ENCODE peak calls at places on chromosomes 1 and 21, in eight cellular contexts. D is kidney; X is spleen; F is CD8-positive, alpha-beta T cell; T is stomach; L is activated CD8-positive, alpha-beta T cell treated with anti-CD3 and anti-CD28 coated beads for 36 hours; I is omental fat pad; A is tibial nerve. H is an unnamed sample.

GRCh38 chr1:202656951-202657646 is 53.2 kb downstream of the SYT2 start:
- DNase-seq in D (no peak), X (no peak), F (no peak), T (no peak), L (peak; percentile 11), I (no peak), A (no peak), H (no peak)

GRCh38 chr1:30942326-30942978 is 33.9 kb upstream of the SDC3 start:
- DNase-seq in D (no peak), X (no peak), F (no peak), T (no peak), L (no peak), I (no peak), A (no peak), H (no peak)

GRCh38 chr1:8333246-8333987 is 15.5 kb downstream of the SLC45A1 start:
- DNase-seq in D (peak; percentile 35), X (no peak), F (no peak), T (no peak), L (no peak), I (no peak), A (no peak), H (no peak)

GRCh38 chr1:66527688-66528087 is 6.3 kb upstream of the SGIP1 start:
- DNase-seq in D (no peak), X (no peak), F (no peak), T (no peak), L (no peak), I (no peak), A (no peak), H (no peak)

GRCh38 chr21:38448619-38449186 is 49.6 kb downstream of the ERG start:
- DNase-seq in D (no peak), X (no peak), F (no peak), T (no peak), L (no peak), I (no peak), A (no peak), H (no peak)

GRCh38 chr1:163410073-163410522 is 88.3 kb downstream of the NUF2 start:
- DNase-seq in D (no peak), X (no peak), F (peak; percentile 27), T (peak; percentile 44), L (peak; percentile 54), I (peak; percentile 35), A (no peak), H (no peak)

GRCh38 chr1:245370905-245371581 is 216.3 kb downstream of the KIF26B start:
- DNase-seq in D (peak; percentile 78), X (no peak), F (no peak), T (no peak), L (no peak), I (no peak), A (no peak), H (no peak)

GRCh38 chr1:52111492-52111891 is 30.4 kb upstream of the ZFYVE9 start:
- DNase-seq in D (no peak), X (no peak), F (no peak), T (no peak), L (no peak), I (no peak), A (no peak), H (no peak)

GRCh38 chr1:229874609-229875008 is 192.4 kb upstream of the GALNT2 start:
- DNase-seq in D (no peak), X (no peak), F (no peak), T (no peak), L (peak; percentile 24), I (no peak), A (no peak), H (no peak)

GRCh38 chr1:43545686-43546387 is 15.2 kb downstream of the PTPRF start:
- DNase-seq in D (peak; percentile 94), X (no peak), F (no peak), T (peak; percentile 95), L (no peak), I (no peak), A (peak; percentile 69), H (peak; percentile 55)

GRCh38 chr1:174448964-174449363 is 1.2 kb downstream of the GPR52 start:
- DNase-seq in D (no peak), X (no peak), F (no peak), T (no peak), L (no peak), I (no peak), A (no peak), H (no peak)

GRCh38 chr1:183291216-183291762 is 105.2 kb downstream of the LAMC2 start:
- DNase-seq in D (no peak), X (no peak), F (no peak), T (no peak), L (no peak), I (no peak), A (no peak), H (no peak)

GRCh38 chr1:92749024-92749634 is 35.8 kb downstream of the EVI5 start:
- DNase-seq in D (no peak), X (no peak), F (peak; percentile 23), T (peak; percentile 39), L (peak; percentile 51), I (no peak), A (no peak), H (no peak)

GRCh38 chr1:223473576-223474344 is 80.5 kb downstream of the CCDC185 start:
- DNase-seq in D (no peak), X (no peak), F (no peak), T (no peak), L (no peak), I (no peak), A (no peak), H (no peak)

GRCh38 chr1:26408604-26409003 is 2.0 kb upstream of the LIN28A start:
- DNase-seq in D (peak; percentile 87), X (peak; percentile 85), F (peak; percentile 83), T (peak; percentile 68), L (peak; percentile 78), I (peak; percentile 64), A (peak; percentile 47), H (peak; percentile 70)

GRCh38 chr1:101200513-101200912 is 36.3 kb upstream of the S1PR1 start:
- DNase-seq in D (no peak), X (no peak), F (no peak), T (no peak), L (no peak), I (no peak), A (no peak), H (no peak)

GRCh38 chr1:154104433-154105082 is 50.3 kb downstream of the NUP210L start:
- DNase-seq in D (no peak), X (no peak), F (no peak), T (no peak), L (no peak), I (no peak), A (no peak), H (no peak)
- TF ChIP-seq CTCF in D (no peak), X (no peak), F (no peak), T (no peak), L (no peak), I (no peak), A (no peak), H (no peak)

GRCh38 chr21:32392880-32393676 is at the start of gene URB1:
- DNase-seq in D (peak; percentile 98), X (peak; percentile 98), F (peak; percentile 96), T (peak; percentile 93), L (peak; percentile 93), I (peak; percentile 90), A (peak; percentile 86), H (peak; percentile 97)
- TF ChIP-seq CTCF in D (no peak), X (no peak), F (no peak), T (no peak), L (no peak), I (no peak), A (no peak), H (no peak)

DNA sequence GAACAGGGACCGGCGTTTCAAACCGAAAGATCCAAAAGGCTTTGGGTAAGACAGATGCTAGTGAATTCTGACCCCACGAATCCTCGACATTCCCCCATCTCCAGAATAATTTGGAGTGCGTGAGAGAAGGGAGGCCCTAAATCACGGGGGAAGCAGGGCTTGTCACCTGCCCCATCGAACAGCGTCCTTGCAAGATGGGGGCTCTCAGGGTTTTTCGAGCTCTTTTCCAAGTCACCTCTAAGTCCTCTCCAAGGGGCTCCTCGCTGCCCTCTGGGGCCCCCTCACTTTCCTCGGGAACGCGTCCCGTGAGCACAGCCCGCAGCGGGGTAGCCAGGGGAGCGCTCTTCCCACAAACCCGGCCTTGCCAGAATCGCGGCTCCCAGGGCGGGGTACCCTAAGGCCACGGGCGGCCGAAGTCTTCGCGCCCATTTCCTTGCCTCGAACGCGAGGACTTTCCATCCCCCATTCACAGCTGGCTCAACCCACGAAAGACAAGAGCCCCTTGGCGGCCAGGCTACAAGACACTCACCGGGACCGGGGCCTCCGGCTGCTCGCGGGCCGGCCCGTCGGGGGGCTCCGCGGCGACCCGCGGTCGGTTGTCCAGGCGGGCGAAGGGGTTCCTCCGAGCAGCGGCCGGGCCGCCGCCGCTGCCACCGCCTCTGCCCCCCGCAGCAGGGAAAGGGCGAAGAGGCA is 546 bp downstream of the DONSON start:
- DNase-seq in D (peak; percentile 83), X (no peak), F (no peak), T (peak; percentile 34), L (peak; percentile 46), I (no peak), A (no peak), H (peak; percentile 49)
- TF ChIP-seq CTCF in D (no peak), X (no peak), F (no peak), T (no peak), L (no peak), I (no peak), A (no peak), H (peak; percentile 14)

GRCh38 chr1:57252597-57253306 is 171.1 kb downstream of the DAB1 start:
- DNase-seq in D (no peak), X (no peak), F (no peak), T (no peak), L (no peak), I (no peak), A (no peak), H (no peak)
- TF ChIP-seq CTCF in D (no peak), X (no peak), F (no peak), T (no peak), L (no peak), I (no peak), A (no peak), H (no peak)

H was measured in psoas muscle.